ENCODE peak calls at places on chromosomes 2 and 18, in four cellular contexts. G is LoVo; A is stimulated activated CD4-positive, alpha-beta T cell treated with anti-CD3 and anti-CD28 coated beads, Interleukin-4, amount 100 ng/mL, for 4 hours; M is amygdala. C is an unnamed sample.

GRCh38 chr2:236607471-236608307 is 38.1 kb downstream of the ACKR3 start:
- DNase-seq in G (no peak), A (no peak), M (no peak), C (no peak)

GRCh38 chr2:234292205-234292954 is 204.5 kb downstream of the ARL4C start:
- DNase-seq in G (no peak), A (peak; percentile 73), M (no peak), C (peak; percentile 41)

GRCh38 chr2:202418511-202418910 is 42.4 kb downstream of the BMPR2 start:
- DNase-seq in G (no peak), A (no peak), M (no peak), C (no peak)

GRCh38 chr2:238684362-238685326 is 163.2 kb upstream of the TWIST2 start:
- DNase-seq in G (peak; percentile 71), A (no peak), M (no peak), C (no peak)

GRCh38 chr2:228866044-228866443 is 405.0 kb downstream of the PID1 start:
- DNase-seq in G (no peak), A (no peak), M (no peak), C (no peak)

GRCh38 chr18:34787931-34788532 is 77.9 kb downstream of the DTNA start:
- DNase-seq in G (peak; percentile 78), A (no peak), M (no peak), C (peak; percentile 8)

GRCh38 chr2:218889937-218890336 is 9.3 kb downstream of the WNT10A start:
- DNase-seq in G (no peak), A (no peak), M (no peak), C (no peak)

GRCh38 chr2:143553261-143553660 is 424.0 kb downstream of the ARHGAP15 start:
- DNase-seq in G (no peak), A (no peak), M (no peak), C (no peak)

GRCh38 chr2:96548558-96549465 is 12.3 kb downstream of the ARID5A start:
- DNase-seq in G (no peak), A (no peak), M (no peak), C (no peak)

GRCh38 chr18:43582120-43582519 is 304.8 kb upstream of the SYT4 start:
- DNase-seq in G (no peak), A (no peak), M (no peak), C (no peak)

GRCh38 chr2:57869763-57870344 is 176.8 kb upstream of the VRK2 start:
- DNase-seq in G (no peak), A (no peak), M (no peak), C (no peak)

GRCh38 chr18:24076950-24077349 is 61.9 kb upstream of the CABYR start:
- DNase-seq in G (no peak), A (no peak), M (no peak), C (no peak)

GRCh38 chr2:198054299-198054698 is 249.9 kb downstream of the PLCL1 start:
- DNase-seq in G (no peak), A (peak; percentile 24), M (no peak), C (peak; percentile 19)

GRCh38 chr2:136582631-136583205 is 182.6 kb upstream of the THSD7B start:
- DNase-seq in G (no peak), A (no peak), M (no peak), C (no peak)

GRCh38 chr18:48616484-48617255 is 77.8 kb downstream of the CTIF start:
- DNase-seq in G (no peak), A (no peak), M (no peak), C (no peak)

GRCh38 chr2:126657636-126658315 is 1.8 kb downstream of the GYPC start:
- DNase-seq in G (no peak), A (peak; percentile 60), M (no peak), C (peak; percentile 44)

GRCh38 chr2:40450066-40450841 is 1.6 kb downstream of the SLC8A1 start:
- DNase-seq in G (no peak), A (no peak), M (no peak), C (no peak)

GRCh38 chr18:60292186-60292585 is 80.4 kb downstream of the MC4R start:
- DNase-seq in G (no peak), A (no peak), M (no peak), C (no peak)

GRCh38 chr2:33607137-33607781 is 8.2 kb upstream of the FAM98A start:
- DNase-seq in G (no peak), A (no peak), M (no peak), C (no peak)

GRCh38 chr2:62215306-62216064 is 19.6 kb downstream of the B3GNT2 start:
- DNase-seq in G (no peak), A (no peak), M (no peak), C (no peak)

GRCh38 chr2:101775092-101775491 is 77.6 kb downstream of the MAP4K4 start:
- DNase-seq in G (no peak), A (no peak), M (no peak), C (no peak)

GRCh38 chr18:73945130-73945792 is 202.4 kb downstream of the FBXO15 start:
- DNase-seq in G (no peak), A (no peak), M (no peak), C (no peak)

GRCh38 chr18:23614413-23614812 is 28.1 kb upstream of the NPC1 start:
- DNase-seq in G (no peak), A (no peak), M (no peak), C (no peak)

GRCh38 chr2:171109571-171109970 is 51.1 kb downstream of the TLK1 start:
- DNase-seq in G (no peak), A (no peak), M (no peak), C (no peak)

GRCh38 chr2:113057127-113057526 is 1.9 kb upstream of the IL36RN start:
- DNase-seq in G (no peak), A (no peak), M (no peak), C (no peak)

GRCh38 chr18:26262156-26262555 is 35.9 kb downstream of the TAF4B start:
- DNase-seq in G (no peak), A (no peak), M (no peak), C (no peak)

GRCh38 chr2:95303191-95303914 is 6.2 kb downstream of the KCNIP3 start:
- DNase-seq in G (no peak), A (no peak), M (no peak), C (no peak)

GRCh38 chr2:170177950-170178781 is at the start of gene MYO3B:
- DNase-seq in G (no peak), A (no peak), M (no peak), C (no peak)

GRCh38 chr2:229378386-229378785 is 107.3 kb upstream of the PID1 start:
- DNase-seq in G (no peak), A (no peak), M (no peak), C (no peak)

GRCh38 chr2:101737478-101738240 is 40.2 kb downstream of the MAP4K4 start:
- DNase-seq in G (no peak), A (no peak), M (no peak), C (no peak)

GRCh38 chr2:160033732-160034392 is 28.6 kb downstream of the PLA2R1 start:
- DNase-seq in G (no peak), A (no peak), M (no peak), C (no peak)

GRCh38 chr2:118084483-118085089 is 3.7 kb upstream of the INSIG2 start:
- DNase-seq in G (no peak), A (no peak), M (no peak), C (no peak)

GRCh38 chr2:226716126-226716525 is 83.5 kb downstream of the IRS1 start:
- DNase-seq in G (no peak), A (no peak), M (no peak), C (no peak)

GRCh38 chr2:45205480-45205879 is 196.2 kb upstream of the SIX2 start:
- DNase-seq in G (no peak), A (no peak), M (no peak), C (no peak)

GRCh38 chr2:198042189-198042588 is 237.8 kb downstream of the PLCL1 start:
- DNase-seq in G (no peak), A (no peak), M (no peak), C (no peak)

GRCh38 chr2:15831150-15831549 is 109.2 kb upstream of the MYCN start:
- DNase-seq in G (no peak), A (no peak), M (no peak), C (no peak)